ENCODE peak calls at places on chromosomes 11 and 22, in seven cellular contexts. O, E, Y, R, L, P and A are unnamed samples.

GRCh38 chr11:58592760-58593472 is 14.1 kb downstream of the ZFP91 start:
- DNase-seq in P (no peak), Y (no peak), E (no peak), L (no peak), R (no peak), O (no peak), A (no peak)

GRCh38 chr11:96197801-96198465 is 145.1 kb downstream of the MAML2 start:
- DNase-seq in L (no peak), Y (no peak), P (no peak), E (no peak), O (no peak), R (no peak), A (no peak)

GRCh38 chr22:44546686-44547310 is 48.8 kb upstream of the RTL6 start:
- DNase-seq in L (no peak), E (no peak), O (no peak), P (no peak), R (no peak), Y (no peak), A (no peak)

GRCh38 chr11:68038718-68039525 is at the start of gene TCIRG1:
- DNase-seq in E (peak; percentile 32), L (peak; percentile 34), O (peak; percentile 24), P (no peak), Y (peak; percentile 80), R (peak; percentile 97), A (peak; percentile 96)

GRCh38 chr11:45102361-45102809 is 44.1 kb upstream of the PRDM11 start:
- DNase-seq in Y (no peak), L (no peak), R (no peak), E (no peak), P (no peak), O (peak; percentile 13), A (no peak)

GRCh38 chr11:14980854-14981253 is 8.7 kb upstream of the CALCA start:
- DNase-seq in L (no peak), E (no peak), R (no peak), Y (peak; percentile 71), O (no peak), P (no peak), A (no peak)

GRCh38 chr11:78397398-78397797 is 20.2 kb downstream of the GAB2 start:
- DNase-seq in R (no peak), E (no peak), P (no peak), L (no peak), O (peak; percentile 89), Y (no peak), A (no peak)

GRCh38 chr11:44625759-44626523 is 60.5 kb downstream of the CD82 start:
- DNase-seq in L (no peak), R (no peak), E (no peak), P (no peak), Y (no peak), O (no peak), A (peak; percentile 52)

GRCh38 chr11:45146072-45147016 is at the start of gene PRDM11:
- DNase-seq in P (no peak), O (peak; percentile 29), R (peak; percentile 70), L (peak; percentile 48), E (peak; percentile 46), Y (peak; percentile 82), A (peak; percentile 93)

GRCh38 chr11:65208785-65209710 is 27.3 kb downstream of the CAPN1 start:
- DNase-seq in O (no peak), E (no peak), Y (no peak), L (no peak), R (no peak), P (no peak), A (peak; percentile 40)

GRCh38 chr11:75595511-75595910 is 33.5 kb downstream of the SERPINH1 start:
- DNase-seq in R (no peak), Y (no peak), O (no peak), L (no peak), E (no peak), P (no peak), A (no peak)

GRCh38 chr22:49487950-49488349 is 339.7 kb downstream of the BRD1 start:
- DNase-seq in P (no peak), L (no peak), R (no peak), O (no peak), Y (no peak), E (no peak), A (no peak)

GRCh38 chr11:37468344-37468743 is 870.3 kb upstream of the RAG2 start:
- DNase-seq in O (no peak), Y (no peak), P (no peak), R (no peak), L (no peak), E (no peak), A (no peak)

GRCh38 chr11:114169321-114169749 is 109.8 kb downstream of the ZBTB16 start:
- DNase-seq in R (no peak), O (no peak), E (no peak), P (no peak), Y (peak; percentile 74), L (no peak), A (peak; percentile 91)

GRCh38 chr11:101453682-101454081 is 130.1 kb downstream of the TRPC6 start:
- DNase-seq in P (no peak), R (no peak), E (no peak), L (no peak), O (no peak), Y (peak; percentile 25), A (no peak)

GRCh38 chr11:102171101-102171500 is 60.9 kb downstream of the YAP1 start:
- DNase-seq in R (no peak), O (no peak), L (no peak), E (no peak), P (no peak), Y (peak; percentile 79), A (no peak)

GRCh38 chr22:19179472-19180048 is 1.0 kb upstream of the SLC25A1 start:
- DNase-seq in R (no peak), Y (peak; percentile 85), E (peak; percentile 63), P (no peak), L (no peak), O (peak; percentile 84), A (peak; percentile 93)

GRCh38 chr22:23110190-23110921 is 31.4 kb downstream of the RSPH14 start:
- DNase-seq in P (no peak), L (no peak), R (no peak), O (no peak), E (no peak), Y (no peak), A (no peak)

GRCh38 chr11:43830928-43831440 is 49.6 kb upstream of the ALKBH3 start:
- DNase-seq in P (peak; percentile 13), O (no peak), R (peak; percentile 99), Y (peak; percentile 99), E (no peak), L (no peak), A (no peak)

GRCh38 chr11:121539000-121539399 is 86.2 kb upstream of the SORL1-AS1 start:
- DNase-seq in Y (no peak), L (no peak), P (no peak), R (no peak), O (no peak), E (no peak), A (no peak)

GRCh38 chr11:121965330-121965729 is 150.7 kb downstream of the BLID start:
- DNase-seq in O (no peak), R (peak; percentile 4), E (no peak), L (no peak), P (no peak), Y (peak; percentile 39), A (no peak)

GRCh38 chr22:37244922-37245722 is 1.1 kb upstream of the RAC2 start:
- DNase-seq in Y (no peak), E (no peak), L (no peak), O (peak; percentile 63), R (no peak), P (no peak), A (no peak)

GRCh38 chr22:32079110-32080089 is 36.3 kb downstream of the SLC5A1 start:
- DNase-seq in Y (peak; percentile 77), R (peak; percentile 74), P (no peak), O (no peak), L (no peak), E (no peak), A (no peak)

GRCh38 chr22:41825376-41825775 is 7.5 kb upstream of the SREBF2 start:
- DNase-seq in E (no peak), P (no peak), Y (no peak), L (no peak), O (no peak), R (no peak), A (no peak)

GRCh38 chr22:37566903-37567798 is 6.9 kb downstream of the CDC42EP1 start:
- DNase-seq in E (peak; percentile 76), O (peak; percentile 45), P (peak; percentile 86), Y (peak; percentile 52), L (peak; percentile 89), R (peak; percentile 50), A (peak; percentile 88)